ENCODE peak calls at places on chromosomes 5 and 9, in ten cellular contexts. F is right atrium auricular region; G is CD8-positive, alpha-beta T cell; B is GM20000; N is heart left ventricle; I is foreskin fibroblast; T is cardiac fibroblast; Y is stomach; J is mesothelial cell of epicardium; W is AG09319. A is an unnamed sample.
A peak's percentile ranks its signal among the peaks of the same experiment; 100 is the strongest.

GRCh38 chr5:160369990-160370712 is at the start of gene C1QTNF2:
- DNase-seq in F (peak; percentile 69), G (no peak), B (no peak), N (peak; percentile 79), I (peak; percentile 67), T (peak; percentile 57), Y (peak; percentile 43), J (peak; percentile 69), W (no peak), A (peak; percentile 17)

GRCh38 chr5:128271859-128272446 is 188.4 kb downstream of the SLC12A2 start:
- DNase-seq in F (no peak), G (no peak), B (no peak), N (peak; percentile 29), I (peak; percentile 60), T (peak; percentile 89), Y (no peak), J (no peak), W (peak; percentile 56), A (no peak)

GRCh38 chr5:149237662-149238061 is 34.0 kb upstream of the AFAP1L1 start:
- DNase-seq in F (no peak), G (no peak), B (no peak), N (no peak), I (no peak), T (no peak), Y (no peak), J (no peak), W (no peak), A (no peak)

GRCh38 chr5:77129386-77129785 is 42.3 kb upstream of the ZBED3 start:
- DNase-seq in F (no peak), G (peak; percentile 15), B (no peak), N (no peak), I (no peak), T (peak; percentile 29), Y (no peak), J (peak; percentile 44), W (no peak), A (no peak)

GRCh38 chr5:131222731-131223130 is 41.1 kb upstream of the CDC42SE2 start:
- DNase-seq in F (no peak), G (no peak), B (no peak), N (no peak), I (no peak), T (no peak), Y (no peak), J (no peak), W (no peak), A (no peak)

GRCh38 chr5:116553366-116553765 is 21.3 kb downstream of the SEMA6A start:
- DNase-seq in F (no peak), G (no peak), B (no peak), N (no peak), I (no peak), T (no peak), Y (no peak), J (no peak), W (no peak), A (no peak)

GRCh38 chr9:3887121-3887797 is 361.5 kb upstream of the RFX3 start:
- DNase-seq in F (no peak), G (no peak), B (no peak), N (no peak), I (no peak), T (no peak), Y (no peak), J (no peak), W (no peak), A (no peak)

GRCh38 chr5:135004376-135004775 is 29.7 kb downstream of the PITX1 start:
- DNase-seq in F (no peak), G (no peak), B (peak; percentile 2), N (no peak), I (no peak), T (no peak), Y (no peak), J (no peak), W (no peak), A (no peak)

GRCh38 chr5:78626009-78626571 is 22.5 kb downstream of the LHFPL2 start:
- DNase-seq in F (no peak), G (no peak), B (no peak), N (no peak), I (no peak), T (no peak), Y (no peak), J (no peak), W (no peak), A (no peak)

GRCh38 chr5:150278046-150278760 is 11.4 kb downstream of the CAMK2A start:
- DNase-seq in F (no peak), G (no peak), B (no peak), N (no peak), I (no peak), T (peak; percentile 31), Y (no peak), J (no peak), W (no peak), A (no peak)

GRCh38 chr5:103117471-103117991 is 2.4 kb downstream of the GIN1 start:
- DNase-seq in F (no peak), G (no peak), B (no peak), N (no peak), I (no peak), T (no peak), Y (no peak), J (no peak), W (no peak), A (no peak)

GRCh38 chr9:125548141-125548540 is 158.9 kb downstream of the MAPKAP1 start:
- DNase-seq in F (no peak), G (no peak), B (no peak), N (no peak), I (no peak), T (no peak), Y (no peak), J (no peak), W (no peak), A (no peak)

GRCh38 chr9:130062750-130063149 is 9.0 kb downstream of the GPR107 start:
- DNase-seq in F (no peak), G (no peak), B (no peak), N (no peak), I (no peak), T (no peak), Y (no peak), J (no peak), W (no peak), A (no peak)

DNA sequence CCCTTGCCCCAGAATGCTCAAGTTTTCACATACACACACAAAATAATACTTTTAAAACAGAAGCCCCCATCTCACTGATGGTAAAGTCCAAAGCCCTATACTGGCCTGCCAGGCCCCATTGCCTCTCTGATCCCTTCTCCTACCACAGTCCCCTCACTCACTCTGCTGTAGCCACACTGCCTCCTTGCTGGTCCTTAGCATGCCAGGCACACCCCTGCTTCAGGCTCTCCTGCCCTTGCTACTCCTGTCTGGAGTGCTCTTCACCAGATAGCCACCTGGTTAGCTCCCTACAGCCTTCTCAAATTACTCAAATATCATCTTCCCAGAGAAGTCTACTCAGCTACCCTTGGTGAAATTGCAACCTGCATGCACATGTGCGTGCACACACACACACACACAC is 177.5 kb downstream of the C5orf15 start:
- DNase-seq in F (no peak), G (no peak), B (no peak), N (no peak), I (no peak), T (no peak), Y (no peak), J (no peak), W (no peak), A (no peak)
- TF ChIP-seq CTCF in F (no peak), G (no peak), B (no peak), N (no peak), I (no peak), T (no peak), Y (no peak), J (no peak), W (no peak), A (no peak)

DNA sequence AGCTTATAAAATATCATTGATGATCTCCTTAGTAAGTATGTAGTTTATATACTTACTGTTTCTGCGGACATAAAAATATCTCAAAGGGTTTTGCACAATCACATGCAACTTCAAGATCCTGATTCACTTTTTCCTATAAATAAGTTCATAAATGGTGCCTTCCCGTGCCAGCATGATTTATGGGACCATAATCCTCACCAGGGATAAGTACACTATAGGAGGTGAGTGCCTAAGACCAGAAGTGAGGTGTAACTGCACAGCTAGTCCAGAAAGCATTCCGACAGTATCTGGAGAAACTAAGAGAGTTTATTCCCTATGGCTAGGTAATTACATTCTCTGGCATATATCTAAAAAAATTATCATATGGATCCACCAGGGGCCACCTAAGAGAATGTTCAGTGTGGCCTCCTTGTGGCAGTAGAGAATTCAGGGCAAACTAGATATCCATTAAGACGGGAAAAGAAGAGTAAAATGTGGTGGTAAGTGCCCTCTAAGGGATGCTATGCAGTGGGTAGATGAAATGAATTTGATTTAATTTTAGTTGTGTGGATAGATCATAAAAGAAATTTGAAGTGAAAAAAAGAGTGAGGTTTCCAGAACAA is 402.5 kb upstream of the SLC24A2 start:
- DNase-seq in F (no peak), G (no peak), B (no peak), N (no peak), I (no peak), T (no peak), Y (no peak), J (no peak), W (no peak), A (no peak)
- TF ChIP-seq CTCF in F (no peak), G (no peak), B (no peak), N (no peak), I (no peak), T (peak; percentile 21), Y (no peak), J (no peak), W (no peak), A (no peak)

DNA sequence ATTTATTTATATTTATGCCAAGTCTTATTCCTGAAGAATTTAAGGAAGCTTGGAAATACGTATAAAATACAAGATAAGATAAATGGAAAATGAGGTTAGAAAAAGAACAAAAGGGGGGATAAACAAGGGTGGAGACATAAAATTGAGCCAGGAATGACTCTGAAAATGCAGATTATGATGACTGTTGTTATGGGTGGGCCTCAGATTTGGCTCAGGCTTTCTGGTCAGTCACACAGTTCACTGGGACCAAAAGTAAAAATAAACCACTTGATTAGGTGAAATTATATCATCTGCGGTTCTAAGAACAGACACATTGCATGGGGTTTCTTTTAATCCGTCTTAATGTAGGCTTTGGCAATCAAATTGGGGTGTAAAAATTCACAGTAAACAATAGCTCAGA is 51.0 kb downstream of the OR1J1 start:
- DNase-seq in F (no peak), G (no peak), B (no peak), N (no peak), I (no peak), T (peak; percentile 84), Y (no peak), J (no peak), W (no peak), A (no peak)
- TF ChIP-seq CTCF in F (no peak), G (no peak), B (no peak), N (no peak), I (no peak), T (no peak), Y (no peak), J (no peak), W (no peak), A (no peak)

DNA sequence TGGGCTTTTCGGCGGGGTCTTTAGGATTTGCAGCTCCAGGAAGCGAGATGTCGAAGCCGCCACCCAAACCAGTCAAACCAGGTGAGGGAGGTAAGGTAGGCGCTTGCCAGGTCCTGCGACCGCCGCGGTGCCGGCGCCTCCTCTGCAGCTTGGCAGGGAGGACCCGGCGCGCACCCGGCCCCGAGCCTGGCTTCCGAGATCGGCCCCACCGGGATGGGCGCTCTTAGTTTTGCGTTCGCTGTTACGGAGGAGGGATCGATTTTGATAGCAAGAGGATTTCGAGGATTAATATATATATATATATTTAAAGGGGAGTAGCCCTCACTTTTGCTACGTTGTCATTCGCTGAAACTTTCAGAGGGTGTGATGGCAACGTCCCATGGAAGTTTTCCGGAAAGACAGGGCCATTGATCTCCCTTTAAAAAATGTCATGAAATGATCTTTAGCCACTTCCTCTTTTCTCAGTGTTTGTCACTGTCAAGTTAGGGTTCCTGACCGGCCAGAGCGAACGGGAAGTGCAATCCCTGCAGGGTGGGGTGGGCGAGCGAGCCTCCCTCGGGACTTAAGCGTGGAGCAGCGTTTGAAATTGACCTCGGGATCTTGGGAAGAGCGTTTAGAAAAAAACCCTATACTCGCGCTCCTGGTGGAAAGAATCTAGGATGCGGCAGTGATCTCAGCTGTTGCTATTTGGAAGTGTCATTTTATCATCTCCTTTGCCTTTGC is 493 bp downstream of the OSTF1 start:
- DNase-seq in F (peak; percentile 79), G (no peak), B (peak; percentile 66), N (peak; percentile 87), I (peak; percentile 56), T (peak; percentile 70), Y (peak; percentile 84), J (peak; percentile 45), W (no peak), A (no peak)
- TF ChIP-seq CTCF in F (peak; percentile 40), G (no peak), B (no peak), N (peak; percentile 36), I (peak; percentile 44), T (peak; percentile 38), Y (no peak), J (peak; percentile 21), W (peak; percentile 44), A (peak; percentile 17)

A was measured in progenitor cell of endocrine pancreas.